ENCODE peak calls at places on chromosomes 3 and 15, in four cellular contexts. S is germinal center, O is NCI-H1105, J is type B pancreatic cell. L is an unnamed sample.

GRCh38 chr3:137163241-137163916 is 205.6 kb downstream of the IL20RB start:
- DNase-seq in S (no peak), O (no peak), J (no peak), L (no peak)

GRCh38 chr3:66393486-66394260 is 107.1 kb downstream of the LRIG1 start:
- DNase-seq in S (peak; percentile 68), O (no peak), J (no peak), L (no peak)

GRCh38 chr15:45279024-45279697 is 27.1 kb downstream of the SLC28A2 start:
- DNase-seq in S (peak; percentile 99), O (peak; percentile 88), J (peak; percentile 98), L (peak; percentile 99)

GRCh38 chr3:13654330-13655073 is 105.6 kb downstream of the FBLN2 start:
- DNase-seq in S (no peak), O (no peak), J (no peak), L (no peak)

GRCh38 chr3:19811689-19812088 is 122.3 kb downstream of the EFHB start:
- DNase-seq in S (no peak), O (no peak), J (no peak), L (no peak)

GRCh38 chr3:172260381-172260780 is 187.9 kb downstream of the GHSR start:
- DNase-seq in S (no peak), O (no peak), J (no peak), L (no peak)

GRCh38 chr3:136142592-136142991 is 53.5 kb downstream of the MSL2 start:
- DNase-seq in S (no peak), O (no peak), J (no peak), L (no peak)

GRCh38 chr3:11477286-11477935 is 166.3 kb downstream of the VGLL4 start:
- DNase-seq in S (no peak), O (no peak), J (no peak), L (no peak)

GRCh38 chr15:39538936-39539335 is 41.9 kb upstream of the THBS1 start:
- DNase-seq in S (no peak), O (no peak), J (no peak), L (no peak)

GRCh38 chr3:163056874-163057497 is 1560.4 kb downstream of the OTOL1 start:
- DNase-seq in S (peak; percentile 10), O (peak; percentile 32), J (no peak), L (no peak)

GRCh38 chr3:130517541-130517940 is 564 bp downstream of the COL6A6 start:
- DNase-seq in S (no peak), O (no peak), J (no peak), L (no peak)

GRCh38 chr15:85094685-85095084 is 113.0 kb downstream of the PDE8A start:
- DNase-seq in S (no peak), O (no peak), J (no peak), L (no peak)

L was measured in osteocyte.